ENCODE peak calls at places on chromosomes 3 and 15, in four cellular contexts. One of them, this sample, is unnamed.

GRCh38 chr3:25181096-25181495 is 247.0 kb upstream of the RARB start:
- DNase-seq in Panc1: no peak
- DNase-seq in ovary: no peak
- DNase-seq in CD4-positive, alpha-beta T cell: no peak
- DNase-seq in this sample: no peak

GRCh38 chr15:83709246-83709645 is 55.3 kb downstream of the ADAMTSL3 start:
- DNase-seq in CD4-positive, alpha-beta T cell: no peak
- DNase-seq in ovary: no peak
- DNase-seq in Panc1: no peak
- DNase-seq in this sample: no peak

GRCh38 chr15:65032823-65033537 is 3.5 kb upstream of the MTFMT start:
- DNase-seq in Panc1: peak; percentile 64
- DNase-seq in ovary: peak; percentile 57
- DNase-seq in CD4-positive, alpha-beta T cell: no peak
- DNase-seq in this sample: peak; percentile 31

GRCh38 chr15:23570466-23570865 is 5.0 kb downstream of the MKRN3 start:
- DNase-seq in CD4-positive, alpha-beta T cell: no peak
- DNase-seq in Panc1: no peak
- DNase-seq in ovary: no peak
- DNase-seq in this sample: no peak

GRCh38 chr15:74628949-74629348 is 13.3 kb downstream of the CLK3 start:
- DNase-seq in CD4-positive, alpha-beta T cell: no peak
- DNase-seq in ovary: no peak
- DNase-seq in Panc1: no peak
- DNase-seq in this sample: no peak

GRCh38 chr3:53583161-53583690 is 88.8 kb downstream of the CACNA1D start:
- DNase-seq in Panc1: no peak
- DNase-seq in CD4-positive, alpha-beta T cell: no peak
- DNase-seq in ovary: no peak
- DNase-seq in this sample: no peak

GRCh38 chr15:43528542-43529007 is 11.2 kb downstream of the MAP1A start:
- DNase-seq in CD4-positive, alpha-beta T cell: no peak
- DNase-seq in ovary: no peak
- DNase-seq in Panc1: no peak
- DNase-seq in this sample: no peak

GRCh38 chr15:80478075-80478474 is 73.9 kb downstream of the ARNT2 start:
- DNase-seq in Panc1: no peak
- DNase-seq in CD4-positive, alpha-beta T cell: no peak
- DNase-seq in ovary: no peak
- DNase-seq in this sample: no peak

GRCh38 chr15:52005748-52006701 is 13.0 kb upstream of the MAPK6 start:
- DNase-seq in ovary: no peak
- DNase-seq in Panc1: no peak
- DNase-seq in CD4-positive, alpha-beta T cell: no peak
- DNase-seq in this sample: no peak

GRCh38 chr15:52115598-52116427 is 3.2 kb upstream of the BCL2L10 start:
- DNase-seq in Panc1: no peak
- DNase-seq in ovary: no peak
- DNase-seq in CD4-positive, alpha-beta T cell: no peak
- DNase-seq in this sample: no peak

GRCh38 chr3:42270561-42270960 is 4.6 kb upstream of the CCK start:
- DNase-seq in ovary: no peak
- DNase-seq in CD4-positive, alpha-beta T cell: no peak
- DNase-seq in Panc1: no peak
- DNase-seq in this sample: no peak

GRCh38 chr3:179323197-179323901 is 518 bp downstream of the ZNF639 start:
- DNase-seq in ovary: peak; percentile 82
- DNase-seq in CD4-positive, alpha-beta T cell: peak; percentile 46
- DNase-seq in Panc1: no peak
- DNase-seq in this sample: peak; percentile 70

GRCh38 chr3:76765526-76765925 is 274.4 kb upstream of the ROBO2 start:
- DNase-seq in CD4-positive, alpha-beta T cell: no peak
- DNase-seq in ovary: no peak
- DNase-seq in Panc1: no peak
- DNase-seq in this sample: no peak

GRCh38 chr3:40042752-40043443 is 233.5 kb downstream of the MYRIP start:
- DNase-seq in CD4-positive, alpha-beta T cell: no peak
- DNase-seq in ovary: no peak
- DNase-seq in Panc1: no peak
- DNase-seq in this sample: no peak

GRCh38 chr3:155958676-155959075 is 88.2 kb downstream of the GMPS start:
- DNase-seq in ovary: no peak
- DNase-seq in CD4-positive, alpha-beta T cell: no peak
- DNase-seq in Panc1: no peak
- DNase-seq in this sample: no peak

GRCh38 chr3:167919590-167919989 is 176.1 kb downstream of the GOLIM4 start:
- DNase-seq in ovary: no peak
- DNase-seq in CD4-positive, alpha-beta T cell: no peak
- DNase-seq in Panc1: no peak
- DNase-seq in this sample: no peak

GRCh38 chr3:79297242-79297641 is 470.6 kb downstream of the ROBO1 start:
- DNase-seq in Panc1: no peak
- DNase-seq in ovary: no peak
- DNase-seq in CD4-positive, alpha-beta T cell: no peak
- DNase-seq in this sample: no peak

GRCh38 chr3:137121704-137122314 is 164.0 kb downstream of the IL20RB start:
- DNase-seq in ovary: no peak
- DNase-seq in Panc1: peak; percentile 39
- DNase-seq in CD4-positive, alpha-beta T cell: no peak
- DNase-seq in this sample: no peak

GRCh38 chr3:27224197-27224596 is 145.0 kb downstream of the NEK10 start:
- DNase-seq in CD4-positive, alpha-beta T cell: no peak
- DNase-seq in Panc1: no peak
- DNase-seq in ovary: no peak
- DNase-seq in this sample: no peak

GRCh38 chr3:41202834-41203345 is 3.6 kb downstream of the CTNNB1 start:
- DNase-seq in CD4-positive, alpha-beta T cell: no peak
- DNase-seq in ovary: no peak
- DNase-seq in Panc1: no peak
- DNase-seq in this sample: no peak

GRCh38 chr15:47186071-47186470 is 531.2 kb upstream of the SEMA6D start:
- DNase-seq in Panc1: no peak
- DNase-seq in ovary: no peak
- DNase-seq in CD4-positive, alpha-beta T cell: no peak
- DNase-seq in this sample: no peak

GRCh38 chr3:71461749-71462483 is 121.6 kb downstream of the FOXP1 start:
- DNase-seq in ovary: no peak
- DNase-seq in Panc1: no peak
- DNase-seq in CD4-positive, alpha-beta T cell: no peak
- DNase-seq in this sample: no peak

GRCh38 chr3:11603628-11604027 is 40.1 kb downstream of the VGLL4 start:
- DNase-seq in Panc1: no peak
- DNase-seq in ovary: no peak
- DNase-seq in CD4-positive, alpha-beta T cell: no peak
- DNase-seq in this sample: no peak

GRCh38 chr15:62085740-62086139 is 19.0 kb downstream of the C2CD4A start:
- DNase-seq in ovary: no peak
- DNase-seq in Panc1: no peak
- DNase-seq in CD4-positive, alpha-beta T cell: no peak
- DNase-seq in this sample: no peak

GRCh38 chr3:128484404-128485282 is 8.4 kb downstream of the GATA2 start:
- DNase-seq in ovary: no peak
- DNase-seq in CD4-positive, alpha-beta T cell: no peak
- DNase-seq in Panc1: no peak
- DNase-seq in this sample: no peak

GRCh38 chr3:109804697-109805096 is 467.4 kb upstream of the DPPA4 start:
- DNase-seq in CD4-positive, alpha-beta T cell: no peak
- DNase-seq in ovary: no peak
- DNase-seq in Panc1: no peak
- DNase-seq in this sample: no peak

GRCh38 chr3:15726043-15726442 is 71.7 kb downstream of the ANKRD28 start:
- DNase-seq in ovary: no peak
- DNase-seq in CD4-positive, alpha-beta T cell: no peak
- DNase-seq in Panc1: no peak
- DNase-seq in this sample: no peak

DNA sequence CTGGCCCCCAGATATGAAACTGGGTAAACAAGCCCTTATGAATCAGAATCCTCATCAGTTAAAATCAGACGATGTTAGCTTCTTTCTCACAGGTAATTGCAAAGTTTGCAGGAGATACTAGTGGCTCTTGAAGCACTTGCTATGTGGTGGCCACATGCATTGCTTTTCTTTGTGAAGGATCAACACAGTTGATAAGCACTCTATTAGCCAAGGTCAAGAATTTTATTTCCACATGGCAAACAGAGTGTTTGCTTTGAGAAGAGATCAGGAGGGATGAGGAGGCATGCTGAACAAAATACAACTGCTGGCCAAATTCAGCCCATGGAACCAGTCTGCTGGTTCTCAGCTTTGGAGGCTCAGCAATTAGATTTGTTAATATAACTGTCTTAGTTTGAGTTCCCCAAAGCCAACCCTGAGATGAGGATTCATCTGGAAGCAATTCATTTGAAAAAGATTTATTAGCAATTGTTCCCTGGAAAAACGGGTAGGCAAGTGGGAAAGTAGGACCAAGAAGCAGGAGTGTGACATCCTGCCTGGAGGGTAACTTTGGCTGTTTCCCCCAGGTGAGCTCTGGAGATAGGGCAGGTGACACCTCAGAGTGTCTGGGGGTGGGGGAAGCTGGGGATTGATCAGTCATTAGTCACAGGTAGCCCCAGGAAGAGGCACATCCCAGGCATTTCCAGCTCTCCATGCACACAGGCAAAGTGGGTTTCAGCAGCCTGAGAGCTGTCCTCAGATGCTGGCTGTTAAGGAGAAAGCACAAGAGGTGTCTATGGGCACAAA is 180.3 kb downstream of the ABHD5 start:
- DNase-seq in Panc1: no peak
- DNase-seq in ovary: no peak
- DNase-seq in CD4-positive, alpha-beta T cell: no peak
- DNase-seq in this sample: no peak
- H3K27ac ChIP-seq in Panc1: no peak overlapping the region
- H3K27ac ChIP-seq in ovary: no peak overlapping the region
- H3K27ac ChIP-seq in CD4-positive, alpha-beta T cell: no peak overlapping the region
- H3K27ac ChIP-seq in this sample: no peak overlapping the region

GRCh38 chr3:157046520-157046919 is 113.4 kb downstream of the CCNL1 start:
- DNase-seq in CD4-positive, alpha-beta T cell: no peak
- DNase-seq in Panc1: no peak
- DNase-seq in ovary: no peak
- DNase-seq in this sample: no peak
- H3K27ac ChIP-seq in CD4-positive, alpha-beta T cell: no peak overlapping the region
- H3K27ac ChIP-seq in Panc1: no peak overlapping the region
- H3K27ac ChIP-seq in ovary: no peak overlapping the region
- H3K27ac ChIP-seq in this sample: no peak overlapping the region

GRCh38 chr15:29675791-29676301 is 146.4 kb downstream of the TJP1 start:
- DNase-seq in ovary: no peak
- DNase-seq in Panc1: no peak
- DNase-seq in CD4-positive, alpha-beta T cell: no peak
- DNase-seq in this sample: no peak

GRCh38 chr15:29672923-29673809 is 149.1 kb downstream of the TJP1 start:
- DNase-seq in CD4-positive, alpha-beta T cell: no peak
- DNase-seq in Panc1: no peak
- DNase-seq in ovary: no peak
- DNase-seq in this sample: no peak

GRCh38 chr15:29672446-29672845 is 149.8 kb downstream of the TJP1 start:
- DNase-seq in ovary: no peak
- DNase-seq in Panc1: no peak
- DNase-seq in CD4-positive, alpha-beta T cell: no peak
- DNase-seq in this sample: no peak

GRCh38 chr15:29676961-29677402 is 145.3 kb downstream of the TJP1 start:
- DNase-seq in Panc1: no peak
- DNase-seq in ovary: no peak
- DNase-seq in CD4-positive, alpha-beta T cell: no peak
- DNase-seq in this sample: no peak

GRCh38 chr15:29674661-29675533 is 147.4 kb downstream of the TJP1 start:
- DNase-seq in CD4-positive, alpha-beta T cell: no peak
- DNase-seq in Panc1: no peak
- DNase-seq in ovary: peak; percentile 70
- DNase-seq in this sample: no peak
- H3K27ac ChIP-seq in CD4-positive, alpha-beta T cell: no peak overlapping the region
- H3K27ac ChIP-seq in Panc1: peak overlapping the region; percentile 50
- H3K27ac ChIP-seq in ovary: no peak overlapping the region
- H3K27ac ChIP-seq in this sample: no peak overlapping the region

DNA sequence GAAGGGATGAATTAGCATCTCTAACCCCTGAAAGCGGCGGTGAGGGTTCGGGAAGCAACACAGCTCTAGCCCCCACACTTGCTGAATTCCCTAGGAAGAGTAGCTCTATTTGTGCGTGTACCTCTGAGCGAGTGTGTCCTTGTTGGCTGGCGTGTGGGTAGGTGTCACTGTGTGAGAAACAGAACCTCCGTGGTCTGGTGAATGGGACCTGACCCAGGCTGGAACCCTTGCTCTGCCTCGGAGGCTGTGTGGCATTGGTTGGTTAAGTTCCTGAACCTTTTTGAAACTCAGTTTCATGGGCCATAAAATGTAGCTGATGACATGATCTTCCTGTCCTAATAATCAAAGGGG is 414 bp upstream of the TMEM115 start:
- DNase-seq in Panc1: no peak
- DNase-seq in CD4-positive, alpha-beta T cell: no peak
- DNase-seq in ovary: no peak
- DNase-seq in this sample: no peak
- H3K27ac ChIP-seq in Panc1: peak overlapping the region; percentile 59
- H3K27ac ChIP-seq in CD4-positive, alpha-beta T cell: no peak overlapping the region
- H3K27ac ChIP-seq in ovary: no peak overlapping the region
- H3K27ac ChIP-seq in this sample: peak overlapping the region; percentile 32

GRCh38 chr15:100601628-100602063 is 338 bp downstream of the LINS1 start:
- DNase-seq in Panc1: no peak
- DNase-seq in CD4-positive, alpha-beta T cell: no peak
- DNase-seq in ovary: no peak
- DNase-seq in this sample: no peak
- H3K27ac ChIP-seq in Panc1: peak overlapping the region; percentile 96
- H3K27ac ChIP-seq in CD4-positive, alpha-beta T cell: peak overlapping the region; percentile 84
- H3K27ac ChIP-seq in ovary: peak overlapping the region; percentile 25
- H3K27ac ChIP-seq in this sample: peak overlapping the region; percentile 80

GRCh38 chr3:157086053-157086761 is 73.7 kb downstream of the CCNL1 start:
- DNase-seq in ovary: no peak
- DNase-seq in CD4-positive, alpha-beta T cell: no peak
- DNase-seq in Panc1: no peak
- DNase-seq in this sample: no peak
- H3K27ac ChIP-seq in ovary: no peak overlapping the region
- H3K27ac ChIP-seq in CD4-positive, alpha-beta T cell: no peak overlapping the region
- H3K27ac ChIP-seq in Panc1: no peak overlapping the region
- H3K27ac ChIP-seq in this sample: peak overlapping the region; percentile 37

DNA sequence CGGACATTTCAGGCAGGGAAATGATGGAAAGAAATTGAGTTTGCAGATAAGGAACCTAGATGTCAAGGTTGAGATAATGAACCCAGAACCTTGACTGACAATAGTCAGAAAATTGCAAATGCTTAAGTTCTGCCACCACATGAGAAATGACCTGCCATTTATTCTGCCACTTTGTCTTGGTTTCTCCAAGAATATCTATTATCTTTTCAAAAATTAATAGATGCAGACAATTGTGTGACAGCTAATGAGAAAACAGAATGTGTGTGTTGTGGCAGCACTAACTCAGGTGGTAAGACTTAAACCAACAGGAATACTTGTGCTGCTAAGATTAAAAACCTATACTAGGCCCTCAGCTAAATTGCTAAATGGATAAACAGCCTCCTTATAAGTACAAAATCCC is 52.3 kb downstream of the CADPS start:
- DNase-seq in CD4-positive, alpha-beta T cell: no peak
- DNase-seq in Panc1: no peak
- DNase-seq in ovary: no peak
- DNase-seq in this sample: no peak
- H3K27ac ChIP-seq in CD4-positive, alpha-beta T cell: no peak overlapping the region
- H3K27ac ChIP-seq in Panc1: no peak overlapping the region
- H3K27ac ChIP-seq in ovary: no peak overlapping the region
- H3K27ac ChIP-seq in this sample: no peak overlapping the region

This sample was measured in substantia nigra.